ENCODE peak calls at places on chromosomes 13 and 19, in four cellular contexts. Z is GM12878, C is SK-N-SH, Y is HCT116. I is an unnamed sample.
A peak's percentile ranks its signal among the peaks of the same experiment; 100 is the strongest.

GRCh38 chr19:8973501-8974091 is 36.6 kb downstream of the MUC16 start:
- DNase-seq in Z (no peak), C (no peak), Y (no peak), I (peak; percentile 28)

GRCh38 chr19:50046649-50047503 is 21.1 kb downstream of the ZNF473 start:
- DNase-seq in C (peak; percentile 50), Y (peak; percentile 27), Z (no peak), I (peak; percentile 33)

GRCh38 chr13:34543836-34544235 is 398.2 kb upstream of the NBEA start:
- DNase-seq in C (no peak), Y (no peak), Z (no peak), I (no peak)

GRCh38 chr13:24709186-24709913 is 29.1 kb downstream of the ATP12A start:
- DNase-seq in Z (no peak), C (no peak), Y (no peak), I (no peak)

GRCh38 chr19:14505488-14506239 is 9.7 kb upstream of the GIPC1 start:
- DNase-seq in Y (peak; percentile 82), Z (no peak), C (peak; percentile 78), I (no peak)

GRCh38 chr19:492091-492531 is 4.2 kb upstream of the MADCAM1 start:
- DNase-seq in Z (no peak), Y (no peak), C (peak; percentile 69), I (no peak)

GRCh38 chr19:39327990-39328705 is 7.5 kb upstream of the LRFN1 start:
- DNase-seq in Y (no peak), C (peak; percentile 84), Z (no peak), I (peak; percentile 50)

GRCh38 chr13:98549006-98549727 is 27.7 kb downstream of the STK24 start:
- DNase-seq in Y (no peak), Z (no peak), C (no peak), I (no peak)

GRCh38 chr13:99155821-99156220 is 44.8 kb upstream of the UBAC2 start:
- DNase-seq in C (no peak), Z (no peak), Y (no peak), I (no peak)

GRCh38 chr19:46351241-46352041 is 4.6 kb downstream of the PPP5C start:
- DNase-seq in Z (no peak), Y (no peak), C (no peak), I (no peak)

GRCh38 chr19:782195-783043 is 14.8 kb upstream of the PTBP1 start:
- DNase-seq in Y (no peak), Z (no peak), C (no peak), I (peak; percentile 69)

GRCh38 chr19:45340232-45340898 is at the start of gene KLC3:
- DNase-seq in C (peak; percentile 70), Z (no peak), Y (peak; percentile 27), I (no peak)

GRCh38 chr13:79987761-79988160 is 353.2 kb downstream of the SPRY2 start:
- DNase-seq in C (no peak), Z (no peak), Y (no peak), I (no peak)

GRCh38 chr19:40322271-40322610 is 26.0 kb downstream of the C19orf47 start:
- DNase-seq in Z (no peak), Y (no peak), C (no peak), I (no peak)

GRCh38 chr13:101127741-101128353 is 288.5 kb downstream of the NALCN start:
- DNase-seq in Y (peak; percentile 21), C (peak; percentile 53), Z (no peak), I (peak; percentile 44)

GRCh38 chr13:50707533-50708096 is 135.9 kb downstream of the DLEU7 start:
- DNase-seq in C (peak; percentile 13), Z (no peak), Y (no peak), I (no peak)
- TF ChIP-seq YY1 in C (no peak), Z (no peak), Y (no peak), I (no peak)

GRCh38 chr19:19711934-19712828 is 20.7 kb downstream of the ZNF14 start:
- DNase-seq in Y (no peak), C (no peak), Z (no peak), I (no peak)

GRCh38 chr19:19704836-19705235 is 28.1 kb downstream of the ZNF14 start:
- DNase-seq in C (no peak), Z (no peak), Y (no peak), I (no peak)

GRCh38 chr19:19711306-19711933 is 21.5 kb downstream of the ZNF14 start:
- DNase-seq in C (no peak), Y (no peak), Z (no peak), I (no peak)

GRCh38 chr19:19710506-19710905 is 22.4 kb downstream of the ZNF14 start:
- DNase-seq in Z (no peak), Y (no peak), C (no peak), I (no peak)
- H3K9me3 ChIP-seq in Z (peaks cover 55% of the 10 kb centered on the region), Y (peaks cover 57% of the 10 kb centered on the region), C (peaks cover 51% of the 10 kb centered on the region), I (peaks cover 87% of the 10 kb centered on the region)

GRCh38 chr19:55345818-55346724 is 6.4 kb downstream of the KMT5C start:
- DNase-seq in C (peak; percentile 51), Y (no peak), Z (no peak), I (no peak)
- TF ChIP-seq YY1 in C (no peak), Y (no peak), Z (no peak), I (no peak)

GRCh38 chr19:6071840-6072239 is 38.5 kb downstream of the RFX2 start:
- DNase-seq in Z (no peak), Y (no peak), C (no peak), I (no peak)
- H3K9me3 ChIP-seq in Z (no peaks in the 10 kb centered on the region), Y (no peaks in the 10 kb centered on the region), C (no peaks in the 10 kb centered on the region), I (no peaks in the 10 kb centered on the region)

GRCh38 chr19:42540071-42540553 is 11.8 kb upstream of the CEACAM1 start:
- DNase-seq in Y (no peak), Z (no peak), C (no peak), I (no peak)
- TF ChIP-seq YY1 in Y (no peak), Z (no peak), C (no peak), I (no peak)

I was measured in NT2/D1.